ENCODE peak calls at places on chromosomes 6 and 20, in seven cellular contexts. One of them, this sample, is unnamed.
A peak's percentile ranks its signal among the peaks of the same experiment; 100 is the strongest.

GRCh38 chr20:63884506-63885263 is 10.2 kb upstream of the DNAJC5 start:
- DNase-seq in mesenchymal stem cell: no peak
- DNase-seq in lung: no peak
- DNase-seq in heart left ventricle: peak; percentile 84
- DNase-seq in cardiac muscle cell: no peak
- DNase-seq in PC-3: no peak
- DNase-seq in IMR-90: no peak
- DNase-seq in this sample: no peak

GRCh38 chr6:111573118-111573883 is 32.4 kb downstream of the TRAF3IP2 start:
- DNase-seq in mesenchymal stem cell: peak; percentile 80
- DNase-seq in lung: no peak
- DNase-seq in heart left ventricle: no peak
- DNase-seq in cardiac muscle cell: no peak
- DNase-seq in PC-3: peak; percentile 14
- DNase-seq in IMR-90: peak; percentile 80
- DNase-seq in this sample: no peak

GRCh38 chr6:52549428-52549827 is 27.4 kb downstream of the TRAM2 start:
- DNase-seq in mesenchymal stem cell: no peak
- DNase-seq in lung: no peak
- DNase-seq in heart left ventricle: no peak
- DNase-seq in cardiac muscle cell: no peak
- DNase-seq in PC-3: no peak
- DNase-seq in IMR-90: no peak
- DNase-seq in this sample: no peak

GRCh38 chr6:104909140-104909525 is 47.8 kb upstream of the LIN28B start:
- DNase-seq in mesenchymal stem cell: no peak
- DNase-seq in lung: no peak
- DNase-seq in heart left ventricle: no peak
- DNase-seq in cardiac muscle cell: no peak
- DNase-seq in PC-3: no peak
- DNase-seq in IMR-90: no peak
- DNase-seq in this sample: no peak

GRCh38 chr6:37209461-37210205 is 39.7 kb downstream of the PIM1 start:
- DNase-seq in mesenchymal stem cell: no peak
- DNase-seq in lung: no peak
- DNase-seq in heart left ventricle: no peak
- DNase-seq in cardiac muscle cell: no peak
- DNase-seq in PC-3: no peak
- DNase-seq in IMR-90: no peak
- DNase-seq in this sample: peak; percentile 39

GRCh38 chr6:135936606-135937005 is 85.1 kb downstream of the PDE7B start:
- DNase-seq in mesenchymal stem cell: peak; percentile 83
- DNase-seq in lung: no peak
- DNase-seq in heart left ventricle: no peak
- DNase-seq in cardiac muscle cell: no peak
- DNase-seq in PC-3: peak; percentile 96
- DNase-seq in IMR-90: peak; percentile 98
- DNase-seq in this sample: no peak

GRCh38 chr6:117676577-117677218 is 1.4 kb downstream of the NUS1 start:
- DNase-seq in mesenchymal stem cell: peak; percentile 30
- DNase-seq in lung: no peak
- DNase-seq in heart left ventricle: no peak
- DNase-seq in cardiac muscle cell: no peak
- DNase-seq in PC-3: no peak
- DNase-seq in IMR-90: no peak
- DNase-seq in this sample: no peak

GRCh38 chr6:141521440-141521839 is 611.3 kb upstream of the GJE1 start:
- DNase-seq in mesenchymal stem cell: no peak
- DNase-seq in lung: no peak
- DNase-seq in heart left ventricle: no peak
- DNase-seq in cardiac muscle cell: no peak
- DNase-seq in PC-3: peak; percentile 40
- DNase-seq in IMR-90: peak; percentile 34
- DNase-seq in this sample: no peak

GRCh38 chr20:50189681-50190250 is 864 bp upstream of the CEBPB start:
- DNase-seq in mesenchymal stem cell: peak; percentile 31
- DNase-seq in lung: peak; percentile 69
- DNase-seq in heart left ventricle: peak; percentile 66
- DNase-seq in cardiac muscle cell: no peak
- DNase-seq in PC-3: peak; percentile 27
- DNase-seq in IMR-90: no peak
- DNase-seq in this sample: peak; percentile 22

GRCh38 chr20:60649541-60649940 is 602.5 kb upstream of the CDH4 start:
- DNase-seq in mesenchymal stem cell: no peak
- DNase-seq in lung: no peak
- DNase-seq in heart left ventricle: no peak
- DNase-seq in cardiac muscle cell: no peak
- DNase-seq in PC-3: no peak
- DNase-seq in IMR-90: no peak
- DNase-seq in this sample: no peak

GRCh38 chr6:118709859-118710350 is 58.5 kb upstream of the CEP85L start:
- DNase-seq in mesenchymal stem cell: peak; percentile 76
- DNase-seq in lung: peak; percentile 32
- DNase-seq in heart left ventricle: no peak
- DNase-seq in cardiac muscle cell: peak; percentile 58
- DNase-seq in PC-3: peak; percentile 75
- DNase-seq in IMR-90: peak; percentile 86
- DNase-seq in this sample: peak; percentile 54

GRCh38 chr6:25012657-25013056 is 76.9 kb upstream of the RIPOR2 start:
- DNase-seq in mesenchymal stem cell: peak; percentile 64
- DNase-seq in lung: no peak
- DNase-seq in heart left ventricle: no peak
- DNase-seq in cardiac muscle cell: no peak
- DNase-seq in PC-3: peak; percentile 69
- DNase-seq in IMR-90: peak; percentile 83
- DNase-seq in this sample: no peak
- H3K4me1 ChIP-seq in mesenchymal stem cell: peaks cover 7% of the 10 kb centered on the region
- H3K4me1 ChIP-seq in lung: peaks cover 5% of the 10 kb centered on the region
- H3K4me1 ChIP-seq in heart left ventricle: no peaks in the 10 kb centered on the region
- H3K4me1 ChIP-seq in cardiac muscle cell: no peaks in the 10 kb centered on the region
- H3K4me1 ChIP-seq in PC-3: peaks cover 36% of the 10 kb centered on the region
- H3K4me1 ChIP-seq in IMR-90: peaks cover 23% of the 10 kb centered on the region
- H3K4me1 ChIP-seq in this sample: peaks cover 45% of the 10 kb centered on the region

GRCh38 chr6:101402618-101403002 is 9.1 kb downstream of the GRIK2 start:
- DNase-seq in mesenchymal stem cell: no peak
- DNase-seq in lung: no peak
- DNase-seq in heart left ventricle: peak; percentile 69
- DNase-seq in cardiac muscle cell: peak; percentile 46
- DNase-seq in PC-3: no peak
- DNase-seq in IMR-90: no peak
- DNase-seq in this sample: no peak
- H3K4me3 ChIP-seq in mesenchymal stem cell: peak overlapping the region; percentile 21
- H3K4me3 ChIP-seq in lung: no peak overlapping the region
- H3K4me3 ChIP-seq in heart left ventricle: peak overlapping the region; percentile 35
- H3K4me3 ChIP-seq in cardiac muscle cell: peak overlapping the region; percentile 30
- H3K4me3 ChIP-seq in PC-3: no peak overlapping the region
- H3K4me3 ChIP-seq in IMR-90: peak overlapping the region; percentile 54
- H3K4me3 ChIP-seq in this sample: no peak overlapping the region

GRCh38 chr6:98644063-98644462 is 190.3 kb upstream of the POU3F2 start:
- DNase-seq in mesenchymal stem cell: no peak
- DNase-seq in lung: no peak
- DNase-seq in heart left ventricle: no peak
- DNase-seq in cardiac muscle cell: no peak
- DNase-seq in PC-3: no peak
- DNase-seq in IMR-90: no peak
- DNase-seq in this sample: no peak

GRCh38 chr6:98636941-98637340 is 197.4 kb upstream of the POU3F2 start:
- DNase-seq in mesenchymal stem cell: no peak
- DNase-seq in lung: no peak
- DNase-seq in heart left ventricle: no peak
- DNase-seq in cardiac muscle cell: no peak
- DNase-seq in PC-3: no peak
- DNase-seq in IMR-90: no peak
- DNase-seq in this sample: no peak

GRCh38 chr6:98639236-98639635 is 195.1 kb upstream of the POU3F2 start:
- DNase-seq in mesenchymal stem cell: no peak
- DNase-seq in lung: no peak
- DNase-seq in heart left ventricle: no peak
- DNase-seq in cardiac muscle cell: no peak
- DNase-seq in PC-3: no peak
- DNase-seq in IMR-90: no peak
- DNase-seq in this sample: no peak

GRCh38 chr6:98641929-98642328 is 192.4 kb upstream of the POU3F2 start:
- DNase-seq in mesenchymal stem cell: no peak
- DNase-seq in lung: no peak
- DNase-seq in heart left ventricle: no peak
- DNase-seq in cardiac muscle cell: no peak
- DNase-seq in PC-3: no peak
- DNase-seq in IMR-90: no peak
- DNase-seq in this sample: no peak
- H3K4me1 ChIP-seq in mesenchymal stem cell: no peaks in the 10 kb centered on the region
- H3K4me1 ChIP-seq in lung: no peaks in the 10 kb centered on the region
- H3K4me1 ChIP-seq in heart left ventricle: no peaks in the 10 kb centered on the region
- H3K4me1 ChIP-seq in cardiac muscle cell: no peaks in the 10 kb centered on the region
- H3K4me1 ChIP-seq in PC-3: no peaks in the 10 kb centered on the region
- H3K4me1 ChIP-seq in IMR-90: no peaks in the 10 kb centered on the region
- H3K4me1 ChIP-seq in this sample: no peaks in the 10 kb centered on the region

GRCh38 chr6:167437888-167438484 is 113.1 kb downstream of the TTLL2 start:
- DNase-seq in mesenchymal stem cell: no peak
- DNase-seq in lung: no peak
- DNase-seq in heart left ventricle: no peak
- DNase-seq in cardiac muscle cell: no peak
- DNase-seq in PC-3: no peak
- DNase-seq in IMR-90: no peak
- DNase-seq in this sample: no peak

GRCh38 chr6:167445568-167445967 is 120.7 kb downstream of the TTLL2 start:
- DNase-seq in mesenchymal stem cell: no peak
- DNase-seq in lung: no peak
- DNase-seq in heart left ventricle: no peak
- DNase-seq in cardiac muscle cell: no peak
- DNase-seq in PC-3: no peak
- DNase-seq in IMR-90: no peak
- DNase-seq in this sample: no peak

GRCh38 chr6:167444602-167445346 is 119.9 kb downstream of the TTLL2 start:
- DNase-seq in mesenchymal stem cell: no peak
- DNase-seq in lung: no peak
- DNase-seq in heart left ventricle: no peak
- DNase-seq in cardiac muscle cell: no peak
- DNase-seq in PC-3: no peak
- DNase-seq in IMR-90: no peak
- DNase-seq in this sample: no peak

GRCh38 chr6:167443098-167443680 is 118.3 kb downstream of the TTLL2 start:
- DNase-seq in mesenchymal stem cell: no peak
- DNase-seq in lung: no peak
- DNase-seq in heart left ventricle: no peak
- DNase-seq in cardiac muscle cell: no peak
- DNase-seq in PC-3: no peak
- DNase-seq in IMR-90: no peak
- DNase-seq in this sample: no peak

DNA sequence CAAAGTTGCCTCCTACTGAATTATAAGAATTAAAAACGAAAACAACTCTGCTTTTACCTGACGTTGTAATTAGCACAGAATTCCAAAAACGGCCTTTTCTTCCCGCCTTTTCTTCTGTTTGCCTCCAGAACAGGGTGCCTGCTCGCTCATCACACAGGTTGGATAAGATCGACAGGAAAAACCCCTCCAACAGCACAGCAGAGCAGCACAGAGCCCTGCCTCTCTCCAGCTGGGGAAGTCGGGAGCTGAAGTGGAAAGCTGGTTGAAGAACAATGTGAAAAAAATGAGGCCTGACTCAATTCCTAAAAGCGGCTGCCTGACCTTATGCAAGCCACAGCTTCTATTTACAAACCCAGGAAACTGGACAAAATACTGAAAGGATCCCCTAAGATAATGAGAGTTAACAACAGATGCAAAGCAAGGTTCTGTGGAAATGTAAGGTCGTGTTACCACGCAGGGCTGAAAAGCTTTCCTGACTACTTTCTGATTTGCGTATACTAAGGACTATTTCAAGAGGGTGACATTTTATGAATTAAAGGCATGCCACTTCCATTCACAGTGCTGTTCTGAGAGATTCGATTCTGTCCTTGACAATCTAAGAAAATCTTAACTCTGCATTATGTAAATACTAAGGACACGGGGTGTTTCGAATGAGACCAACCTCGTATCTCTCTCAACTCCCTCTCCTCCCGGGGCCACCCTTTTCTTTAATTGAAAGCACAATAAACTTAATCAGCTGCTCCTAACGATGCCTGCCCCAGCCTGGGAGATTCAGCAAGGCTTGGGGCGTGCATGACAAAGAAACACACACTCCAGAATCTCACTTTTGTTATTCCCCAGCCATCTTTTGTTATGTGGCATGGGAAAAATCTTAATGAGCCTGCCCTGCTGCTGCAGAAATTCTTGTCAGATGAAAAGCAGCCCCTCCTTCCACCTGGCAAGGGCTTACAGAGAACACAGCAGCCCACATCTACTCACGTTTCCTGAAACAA is 117.1 kb downstream of the TTLL2 start:
- DNase-seq in mesenchymal stem cell: peak; percentile 26
- DNase-seq in lung: no peak
- DNase-seq in heart left ventricle: no peak
- DNase-seq in cardiac muscle cell: peak; percentile 53
- DNase-seq in PC-3: no peak
- DNase-seq in IMR-90: no peak
- DNase-seq in this sample: no peak
- H3K4me3 ChIP-seq in mesenchymal stem cell: no peak overlapping the region
- H3K4me3 ChIP-seq in lung: no peak overlapping the region
- H3K4me3 ChIP-seq in heart left ventricle: no peak overlapping the region
- H3K4me3 ChIP-seq in cardiac muscle cell: no peak overlapping the region
- H3K4me3 ChIP-seq in PC-3: no peak overlapping the region
- H3K4me3 ChIP-seq in IMR-90: no peak overlapping the region
- H3K4me3 ChIP-seq in this sample: no peak overlapping the region

DNA sequence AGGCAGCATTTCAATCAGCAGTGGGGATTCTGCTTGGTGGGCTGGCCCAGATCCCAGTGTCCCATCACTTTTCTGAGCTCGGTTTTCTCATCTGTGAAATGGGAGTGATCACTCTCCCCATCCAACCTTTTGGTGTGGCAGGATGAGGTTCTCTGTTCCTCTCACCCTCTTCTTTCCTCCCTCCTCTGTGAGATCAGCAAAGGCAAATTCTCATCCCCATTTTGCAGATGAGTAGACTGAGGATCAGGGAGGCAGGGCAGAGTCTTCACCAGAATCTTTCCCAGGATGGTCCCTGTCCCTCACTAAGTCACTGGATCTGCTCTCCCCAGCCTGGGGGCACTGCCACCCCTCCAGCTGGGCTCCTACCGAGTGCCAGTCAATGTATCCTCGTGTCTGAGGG is 60.6 kb upstream of the SLC32A1 start:
- DNase-seq in mesenchymal stem cell: no peak
- DNase-seq in lung: no peak
- DNase-seq in heart left ventricle: no peak
- DNase-seq in cardiac muscle cell: no peak
- DNase-seq in PC-3: no peak
- DNase-seq in IMR-90: no peak
- DNase-seq in this sample: no peak
- H3K4me1 ChIP-seq in mesenchymal stem cell: no peaks in the 10 kb centered on the region
- H3K4me1 ChIP-seq in lung: no peaks in the 10 kb centered on the region
- H3K4me1 ChIP-seq in heart left ventricle: peaks cover 3% of the 10 kb centered on the region
- H3K4me1 ChIP-seq in cardiac muscle cell: peaks cover 10% of the 10 kb centered on the region
- H3K4me1 ChIP-seq in PC-3: no peaks in the 10 kb centered on the region
- H3K4me1 ChIP-seq in IMR-90: no peaks in the 10 kb centered on the region
- H3K4me1 ChIP-seq in this sample: no peaks in the 10 kb centered on the region

GRCh38 chr6:132011582-132011981 is 60.4 kb upstream of the CCN2 start:
- DNase-seq in mesenchymal stem cell: peak; percentile 16
- DNase-seq in lung: no peak
- DNase-seq in heart left ventricle: no peak
- DNase-seq in cardiac muscle cell: no peak
- DNase-seq in PC-3: no peak
- DNase-seq in IMR-90: no peak
- DNase-seq in this sample: no peak
- H3K4me3 ChIP-seq in mesenchymal stem cell: no peak overlapping the region
- H3K4me3 ChIP-seq in lung: no peak overlapping the region
- H3K4me3 ChIP-seq in heart left ventricle: no peak overlapping the region
- H3K4me3 ChIP-seq in cardiac muscle cell: no peak overlapping the region
- H3K4me3 ChIP-seq in PC-3: no peak overlapping the region
- H3K4me3 ChIP-seq in IMR-90: no peak overlapping the region
- H3K4me3 ChIP-seq in this sample: no peak overlapping the region